ENCODE peak calls at places on chromosomes 13 and 19, in seven cellular contexts. U, C, J, E, Z, S and K are unnamed samples.

GRCh38 chr19:6947745-6948144 is 60.4 kb downstream of the ADGRE1 start:
- DNase-seq in E (no peak), J (no peak), Z (no peak), C (no peak), S (no peak), U (no peak), K (peak; percentile 79)

GRCh38 chr13:42017264-42017663 is 31.2 kb upstream of the DGKH start:
- DNase-seq in E (no peak), Z (no peak), S (no peak), J (no peak), U (no peak), C (no peak), K (no peak)

GRCh38 chr13:73913043-73913740 is 221.0 kb downstream of the KLF12 start:
- DNase-seq in Z (no peak), U (no peak), S (no peak), J (no peak), E (no peak), C (no peak), K (no peak)

GRCh38 chr19:1816530-1817298 is 4.6 kb upstream of the ATP8B3 start:
- DNase-seq in U (no peak), S (no peak), Z (no peak), J (no peak), E (no peak), C (no peak), K (no peak)

GRCh38 chr13:40187324-40187795 is 479.1 kb downstream of the FOXO1 start:
- DNase-seq in E (peak; percentile 90), S (no peak), C (no peak), U (no peak), J (no peak), Z (peak; percentile 21), K (no peak)

GRCh38 chr19:3071764-3072163 is 9.5 kb upstream of the TLE5 start:
- DNase-seq in U (no peak), E (no peak), Z (no peak), J (no peak), S (no peak), C (no peak), K (no peak)

GRCh38 chr13:48853381-48854102 is 122.2 kb upstream of the FNDC3A start:
- DNase-seq in J (no peak), Z (no peak), E (no peak), U (no peak), S (no peak), C (no peak), K (no peak)

GRCh38 chr19:18460313-18460712 is 22.4 kb upstream of the ISYNA1 start:
- DNase-seq in Z (no peak), C (peak; percentile 63), U (peak; percentile 74), S (no peak), J (no peak), E (no peak), K (no peak)

GRCh38 chr19:1308718-1309117 is 23.0 kb downstream of the EFNA2 start:
- DNase-seq in C (no peak), U (no peak), Z (no peak), E (no peak), S (no peak), J (no peak), K (no peak)

DNA sequence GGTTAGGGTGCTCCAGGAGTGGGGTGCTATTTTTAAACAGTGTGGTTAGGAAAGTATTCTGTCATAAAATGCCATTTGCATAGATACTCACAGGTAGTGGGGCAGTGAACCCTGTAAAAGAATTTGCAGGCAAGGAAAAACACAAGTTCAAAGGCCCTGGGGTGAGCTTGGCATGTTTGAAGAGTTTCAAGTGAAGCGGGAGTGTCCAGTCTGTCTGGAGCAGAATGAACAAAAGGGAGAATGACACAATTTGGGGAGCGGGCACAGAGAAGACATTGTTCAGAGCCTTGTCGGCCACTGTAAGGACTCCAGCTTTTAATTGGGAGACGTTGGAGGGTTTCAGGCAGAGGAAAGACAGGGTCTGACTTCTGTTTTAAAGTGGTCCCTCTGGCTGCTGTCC is 2.8 kb downstream of the GRWD1 start:
- DNase-seq in E (no peak), S (no peak), C (no peak), U (no peak), Z (no peak), J (no peak), K (no peak)
- H3K36me3 ChIP-seq in E (peaks cover 26% of the 10 kb centered on the region), S (peaks cover 32% of the 10 kb centered on the region), C (peaks cover 66% of the 10 kb centered on the region), U (peaks cover 59% of the 10 kb centered on the region), Z (peaks cover 29% of the 10 kb centered on the region), J (peaks cover 64% of the 10 kb centered on the region), K (peaks cover 14% of the 10 kb centered on the region)

GRCh38 chr19:46357846-46358583 is 11.1 kb downstream of the PPP5C start:
- DNase-seq in J (no peak), E (no peak), Z (no peak), C (no peak), S (no peak), U (no peak), K (no peak)
- H3K36me3 ChIP-seq in J (peaks cover 47% of the 10 kb centered on the region), E (no peaks in the 10 kb centered on the region), Z (peaks cover 31% of the 10 kb centered on the region), C (peaks cover 58% of the 10 kb centered on the region), S (peaks cover 19% of the 10 kb centered on the region), U (peaks cover 38% of the 10 kb centered on the region), K (peaks cover 25% of the 10 kb centered on the region)

DNA sequence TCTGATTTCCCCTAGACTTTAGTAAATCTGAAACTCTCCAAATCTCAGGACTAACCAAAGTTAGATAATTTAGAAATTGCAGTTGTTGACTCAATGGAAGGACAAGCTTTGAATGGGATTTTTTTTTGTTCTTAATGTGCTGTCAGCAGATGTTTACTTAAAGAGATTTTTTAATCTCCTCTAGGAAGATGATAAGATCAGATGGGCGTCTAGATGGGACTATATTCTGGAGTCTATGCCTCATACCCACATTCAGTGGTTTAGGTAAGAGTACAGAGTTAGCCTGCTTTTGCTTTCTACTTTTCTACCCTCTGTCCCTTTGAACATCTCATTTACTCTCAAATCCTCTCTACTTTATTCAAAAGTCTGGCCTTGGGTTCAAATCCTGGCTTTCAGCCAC is 39.3 kb downstream of the TM9SF2 start:
- DNase-seq in C (no peak), S (no peak), Z (no peak), E (no peak), J (no peak), U (no peak), K (no peak)
- H3K36me3 ChIP-seq in C (peaks cover 84% of the 10 kb centered on the region), S (peaks cover 4% of the 10 kb centered on the region), Z (peaks cover 25% of the 10 kb centered on the region), E (peaks cover 7% of the 10 kb centered on the region), J (peaks cover 48% of the 10 kb centered on the region), U (peaks cover 67% of the 10 kb centered on the region), K (peaks cover 5% of the 10 kb centered on the region)

GRCh38 chr19:5214902-5215301 is 125.7 kb downstream of the PTPRS start:
- DNase-seq in E (no peak), U (no peak), J (no peak), Z (no peak), S (no peak), C (no peak), K (no peak)

GRCh38 chr19:5215431-5215830 is 125.2 kb downstream of the PTPRS start:
- DNase-seq in S (no peak), C (no peak), Z (no peak), U (no peak), E (no peak), J (no peak), K (no peak)

GRCh38 chr19:5216141-5216847 is 124.3 kb downstream of the PTPRS start:
- DNase-seq in Z (no peak), E (no peak), S (no peak), C (no peak), J (no peak), U (no peak), K (peak; percentile 9)

GRCh38 chr19:5213667-5214066 is 126.9 kb downstream of the PTPRS start:
- DNase-seq in C (no peak), J (no peak), U (no peak), S (no peak), Z (no peak), E (no peak), K (no peak)

DNA sequence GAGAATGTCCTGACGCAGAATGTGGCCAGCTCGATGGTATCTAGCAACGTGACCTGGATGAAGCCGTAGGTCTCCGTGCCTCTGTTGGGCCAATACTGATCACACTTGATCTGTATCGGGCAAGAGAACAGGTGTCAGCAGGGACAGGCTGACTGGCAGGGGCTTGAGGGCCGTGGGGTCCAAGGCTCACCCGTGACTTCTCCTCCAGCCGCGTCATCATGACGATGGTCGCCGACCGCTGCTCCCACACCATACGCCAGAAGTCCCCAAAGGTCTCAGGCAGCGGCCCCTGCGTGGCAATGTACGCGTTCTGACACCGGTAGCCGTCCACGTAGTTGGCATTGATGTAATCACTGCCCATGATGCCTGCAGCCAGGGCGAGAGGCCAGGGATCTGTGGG is 126.2 kb downstream of the PTPRS start:
- DNase-seq in U (no peak), S (no peak), Z (no peak), C (no peak), E (no peak), J (no peak), K (no peak)
- H3K36me3 ChIP-seq in U (peaks cover 99% of the 10 kb centered on the region), S (peaks cover 36% of the 10 kb centered on the region), Z (peaks cover 68% of the 10 kb centered on the region), C (peaks cover 100% of the 10 kb centered on the region), E (no peaks in the 10 kb centered on the region), J (peaks cover 95% of the 10 kb centered on the region), K (no peaks in the 10 kb centered on the region)

DNA sequence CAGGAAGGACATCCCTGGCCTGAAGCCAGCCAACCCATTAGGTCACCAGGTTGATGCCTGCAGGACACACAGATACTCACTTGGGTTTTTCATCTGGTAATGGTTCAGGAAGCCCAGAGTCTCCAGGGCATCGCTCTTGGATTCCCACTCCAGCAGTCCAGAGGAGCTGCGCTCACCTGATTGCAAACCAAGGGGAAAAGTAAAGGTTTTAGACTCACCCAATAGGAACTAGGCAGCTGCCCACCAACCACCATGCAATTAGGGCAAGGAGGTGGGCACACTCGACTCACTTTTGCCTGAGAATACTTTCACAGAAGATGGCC is 5.7 kb upstream of the ECH1 start:
- DNase-seq in C (no peak), U (no peak), Z (no peak), E (no peak), J (no peak), S (no peak), K (no peak)
- H3K36me3 ChIP-seq in C (peaks cover 78% of the 10 kb centered on the region), U (peaks cover 66% of the 10 kb centered on the region), Z (peaks cover 56% of the 10 kb centered on the region), E (peaks cover 57% of the 10 kb centered on the region), J (peaks cover 68% of the 10 kb centered on the region), S (peaks cover 55% of the 10 kb centered on the region), K (peaks cover 45% of the 10 kb centered on the region)